ENCODE peak calls at places on chromosomes 11 and 22, in nine cellular contexts. Q is neural progenitor cell, U is lower leg skin, M is cardiac fibroblast, P is cardiac muscle cell, K is right lobe of liver, B is bronchial epithelial cell, W is thoracic aorta, Z is right atrium auricular region. C is an unnamed sample.

GRCh38 chr11:66113132-66113856 is 43.2 kb downstream of the PACS1 start:
- DNase-seq in Q (no peak), B (peak), K (no peak), M (peak), W (no peak), U (no peak), P (no peak), Z (no peak), C (peak)

GRCh38 chr22:23196165-23196564 is 15.9 kb downstream of the BCR start:
- DNase-seq in B (no peak), Q (no peak), Z (no peak), P (no peak), W (no peak), M (no peak), U (no peak), K (no peak), C (no peak)

GRCh38 chr22:38258895-38259294 is 13.9 kb downstream of the TMEM184B start:
- DNase-seq in Q (no peak), P (no peak), U (no peak), B (no peak), M (peak), Z (peak), K (peak), W (no peak), C (no peak)

GRCh38 chr11:128525411-128526243 is 61.7 kb downstream of the ETS1 start:
- DNase-seq in B (peak), P (no peak), U (no peak), M (peak), K (no peak), W (no peak), Z (no peak), Q (peak), C (peak)

GRCh38 chr11:105357764-105358163 is 218.2 kb upstream of the CARD18 start:
- DNase-seq in Q (no peak), Z (no peak), W (no peak), P (peak), U (no peak), B (peak), M (peak), K (no peak), C (peak)

GRCh38 chr11:134574947-134575346 is 162.9 kb upstream of the B3GAT1 start:
- DNase-seq in W (no peak), K (no peak), P (no peak), B (no peak), Q (no peak), U (peak), M (no peak), Z (peak), C (no peak)

GRCh38 chr11:119489087-119489486 is 66.1 kb upstream of the THY1 start:
- DNase-seq in U (no peak), K (peak), B (no peak), P (no peak), Z (no peak), W (no peak), Q (no peak), M (no peak), C (no peak)

GRCh38 chr22:20261848-20262581 is 6.1 kb downstream of the RTN4R start:
- DNase-seq in Z (no peak), M (no peak), U (no peak), B (no peak), K (no peak), W (no peak), Q (no peak), P (no peak), C (no peak)

GRCh38 chr11:45737056-45737455 is 67.9 kb upstream of the SLC35C1 start:
- DNase-seq in B (peak), W (no peak), Z (no peak), M (peak), K (no peak), P (no peak), Q (no peak), U (no peak), C (no peak)

GRCh38 chr11:122095950-122096942 is 19.8 kb downstream of the BLID start:
- DNase-seq in P (no peak), B (no peak), M (peak), W (no peak), K (no peak), Q (no peak), U (no peak), Z (no peak), C (peak)

GRCh38 chr11:106706355-106706754 is 311.9 kb downstream of the GUCY1A2 start:
- DNase-seq in P (no peak), K (no peak), B (peak), Z (no peak), U (no peak), Q (no peak), M (peak), W (no peak), C (peak)

GRCh38 chr11:96242191-96242845 is 100.7 kb downstream of the MAML2 start:
- DNase-seq in B (no peak), K (no peak), U (no peak), Q (peak), Z (no peak), W (no peak), P (no peak), M (peak), C (no peak)

GRCh38 chr11:45856044-45856468 is 8.8 kb downstream of the CRY2 start:
- DNase-seq in M (no peak), P (no peak), U (peak), K (no peak), Z (no peak), Q (no peak), B (no peak), W (no peak), C (peak)

GRCh38 chr11:72724021-72724561 is 28.1 kb downstream of the ARAP1 start:
- DNase-seq in K (no peak), Q (no peak), B (peak), P (no peak), U (no peak), W (no peak), Z (no peak), M (no peak), C (no peak)

GRCh38 chr11:70176940-70177689 is 26.0 kb upstream of the FADD start:
- DNase-seq in Q (peak), U (no peak), M (peak), K (no peak), P (peak), Z (no peak), B (no peak), W (no peak), C (no peak)

GRCh38 chr11:62875698-62876483 is 4.8 kb upstream of the SLC3A2 start:
- DNase-seq in Z (no peak), K (no peak), Q (no peak), U (no peak), B (no peak), P (no peak), M (no peak), W (no peak), C (no peak)

GRCh38 chr11:113546757-113547507 is 71.7 kb upstream of the DRD2 start:
- DNase-seq in Z (no peak), U (no peak), P (no peak), K (no peak), Q (no peak), W (no peak), B (peak), M (peak), C (peak)

GRCh38 chr22:32517488-32517887 is 42.9 kb downstream of the FBXO7 start:
- DNase-seq in Q (no peak), M (no peak), W (no peak), Z (no peak), U (no peak), K (no peak), P (no peak), B (no peak), C (no peak)

GRCh38 chr22:32517921-32518320 is 43.3 kb downstream of the FBXO7 start:
- DNase-seq in B (no peak), U (no peak), Q (no peak), W (no peak), M (no peak), K (no peak), P (no peak), Z (no peak), C (no peak)

GRCh38 chr22:32520612-32521011 is 46.0 kb downstream of the FBXO7 start:
- DNase-seq in Z (no peak), B (no peak), P (no peak), M (no peak), W (no peak), Q (no peak), U (no peak), K (no peak), C (no peak)

GRCh38 chr22:32518351-32518750 is 43.7 kb downstream of the FBXO7 start:
- DNase-seq in P (no peak), U (no peak), B (no peak), M (no peak), K (no peak), W (no peak), Q (no peak), Z (no peak), C (no peak)

DNA sequence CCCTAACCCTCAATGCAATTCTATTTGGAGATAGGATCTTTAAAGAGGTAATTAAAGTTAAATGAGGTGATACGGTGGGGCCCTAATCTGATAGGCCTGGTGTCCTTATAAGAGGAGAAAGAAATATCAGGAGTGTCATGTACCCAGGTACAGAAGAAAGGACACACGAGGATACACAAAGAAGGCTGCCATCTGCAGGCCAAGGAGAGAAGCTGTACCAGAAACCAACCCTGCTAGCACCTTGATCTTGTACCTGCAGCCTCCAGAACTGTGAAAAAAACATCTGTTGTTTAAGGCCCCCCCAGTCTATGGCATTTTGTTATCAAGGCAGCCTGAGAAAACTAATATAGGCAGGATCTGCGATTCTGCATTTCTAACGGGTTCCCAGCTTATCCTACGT is 44.2 kb downstream of the FBXO7 start:
- DNase-seq in K (no peak), W (no peak), Q (no peak), U (no peak), M (no peak), B (no peak), Z (no peak), P (no peak), C (no peak)
- TF ChIP-seq CTCF in K (peak), W (no peak), Q (peak), U (no peak), M (peak), B (peak), Z (no peak), P (peak), C (peak)

GRCh38 chr22:46148336-46148735 is 2.0 kb upstream of the PPARA start:
- DNase-seq in U (no peak), W (no peak), K (peak), B (no peak), P (no peak), Q (no peak), M (no peak), Z (no peak), C (no peak)
- H3K4me3 ChIP-seq in U (no peak), W (no peak), K (no peak), B (no peak), P (no peak), Q (no peak), M (no peak), Z (no peak), C (no peak)

DNA sequence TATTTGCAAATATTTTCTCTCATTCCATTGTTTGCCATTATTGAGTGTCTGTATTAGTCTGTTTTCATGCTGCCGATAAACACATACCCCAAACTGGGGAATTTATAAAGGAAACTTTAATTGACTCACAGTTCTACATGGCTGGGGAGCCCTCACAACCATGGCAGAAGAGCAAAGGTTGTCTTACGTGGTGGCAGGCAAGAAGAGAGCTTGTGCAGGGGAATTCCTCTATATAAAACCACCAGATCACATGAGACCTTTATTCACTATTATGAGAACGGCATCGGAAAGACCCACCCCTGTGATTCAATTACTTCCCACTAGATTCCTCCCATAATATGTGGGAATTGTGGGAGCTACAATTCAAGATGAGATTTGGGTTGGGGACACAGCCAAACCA is 10.2 kb downstream of the RASSF10 start:
- DNase-seq in Q (no peak), M (no peak), B (no peak), W (no peak), P (no peak), K (no peak), U (no peak), Z (no peak), C (no peak)
- TF ChIP-seq CTCF in Q (no peak), M (no peak), B (no peak), W (no peak), P (no peak), K (no peak), U (no peak), Z (no peak), C (no peak)

DNA sequence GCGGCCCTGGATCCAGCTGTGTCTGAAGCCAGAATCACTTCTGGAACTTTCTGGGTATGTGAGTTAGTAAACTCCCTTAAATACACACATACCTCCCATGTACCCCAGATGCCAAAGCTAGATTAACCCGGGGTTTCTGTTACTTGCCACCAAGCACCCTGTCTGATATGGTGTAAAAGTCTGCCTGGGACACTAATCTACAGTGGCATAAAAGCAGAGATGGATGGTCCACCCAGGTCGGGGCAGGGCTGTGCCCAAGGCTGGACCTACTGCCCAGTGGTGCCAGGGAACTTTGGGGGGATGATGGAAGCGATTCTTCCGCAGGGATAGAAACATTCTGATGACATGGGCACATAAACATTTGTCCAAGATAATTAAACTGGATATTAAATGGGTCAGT is 12.7 kb downstream of the MRGPRF start:
- DNase-seq in W (no peak), K (peak), Z (no peak), U (no peak), P (no peak), Q (no peak), M (no peak), B (no peak), C (no peak)
- H3K4me3 ChIP-seq in W (no peak), K (no peak), Z (no peak), U (no peak), P (no peak), Q (no peak), M (no peak), B (no peak), C (no peak)

GRCh38 chr22:43476341-43476740 is 64.5 kb downstream of the MPPED1 start:
- DNase-seq in W (no peak), Z (no peak), K (peak), B (no peak), P (no peak), U (no peak), M (no peak), Q (peak), C (no peak)
- TF ChIP-seq CTCF in W (no peak), Z (no peak), K (peak), B (no peak), P (no peak), U (no peak), M (no peak), Q (peak), C (no peak)

GRCh38 chr11:76671626-76672309 is 1.2 kb upstream of the LRRC32 start:
- DNase-seq in U (no peak), B (no peak), P (no peak), W (no peak), K (no peak), Z (no peak), M (no peak), Q (no peak), C (no peak)
- H3K4me3 ChIP-seq in U (no peak), B (no peak), P (no peak), W (no peak), K (no peak), Z (no peak), M (no peak), Q (no peak), C (no peak)